ENCODE peak calls at places on chromosomes 12 and 14, in eight cellular contexts. Y, Z, H, C, T, A, M and E are unnamed samples.

GRCh38 chr14:77375973-77376372 is 921 bp downstream of the TMED8 start:
- DNase-seq in Y (no peak), C (no peak), Z (no peak), M (no peak), H (no peak), T (no peak), A (no peak), E (no peak)

GRCh38 chr12:11681211-11681610 is 31.7 kb downstream of the ETV6 start:
- DNase-seq in M (no peak), H (no peak), A (no peak), C (no peak), Y (no peak), Z (no peak), T (no peak), E (no peak)

GRCh38 chr12:52776913-52777395 is at the start of gene KRT76:
- DNase-seq in Y (no peak), M (no peak), T (no peak), C (no peak), H (no peak), A (no peak), Z (no peak), E (no peak)

GRCh38 chr14:51472881-51473280 is 178.8 kb upstream of the FRMD6 start:
- DNase-seq in C (no peak), M (peak), A (no peak), H (no peak), Y (no peak), T (peak), Z (no peak), E (no peak)

GRCh38 chr12:102950107-102950949 is 7.1 kb upstream of the ASCL1 start:
- DNase-seq in A (no peak), Z (peak), H (no peak), Y (no peak), T (peak), C (peak), M (peak), E (no peak)

GRCh38 chr14:72291908-72292688 is 359.9 kb downstream of the RGS6 start:
- DNase-seq in M (peak), A (no peak), Z (peak), H (no peak), C (peak), T (peak), Y (peak), E (no peak)

GRCh38 chr12:97595936-97596335 is 133.3 kb downstream of the RMST start:
- DNase-seq in Y (no peak), M (no peak), T (no peak), H (no peak), Z (no peak), A (no peak), C (no peak), E (no peak)

GRCh38 chr14:85165091-85165490 is 364.9 kb upstream of the FLRT2 start:
- DNase-seq in Z (no peak), M (no peak), C (no peak), T (no peak), A (no peak), Y (no peak), H (no peak), E (no peak)

GRCh38 chr14:91669867-91670266 is 62.0 kb downstream of the CATSPERB start:
- DNase-seq in Y (no peak), Z (no peak), C (no peak), H (no peak), M (no peak), T (no peak), A (no peak), E (no peak)

GRCh38 chr14:67940894-67941455 is 121.4 kb downstream of the RAD51B start:
- DNase-seq in T (no peak), A (no peak), H (no peak), Z (no peak), Y (no peak), C (no peak), M (peak), E (no peak)

GRCh38 chr12:19507823-19508222 is 68.5 kb downstream of the AEBP2 start:
- DNase-seq in Y (no peak), M (peak), H (no peak), C (no peak), Z (no peak), A (no peak), T (no peak), E (no peak)

GRCh38 chr12:52083638-52083996 is 4.1 kb downstream of the SMIM41 start:
- DNase-seq in T (no peak), A (no peak), M (no peak), Z (no peak), C (no peak), Y (no peak), H (no peak), E (no peak)

GRCh38 chr12:47754881-47755280 is 3.8 kb downstream of the RAPGEF3 start:
- DNase-seq in Y (no peak), A (no peak), H (no peak), M (no peak), C (no peak), Z (no peak), T (no peak), E (no peak)